ENCODE peak calls at places on chromosomes 7 and 10, in eight cellular contexts. H is upper lobe of right lung, K is AG10803, D is right atrium auricular region, Y is thyroid gland, X is endothelial cell of umbilical vein, F is hepatocyte, P is coronary artery. Q is an unnamed sample.
A peak's percentile ranks its signal among the peaks of the same experiment; 100 is the strongest.

GRCh38 chr7:44709945-44710596 is 38.6 kb upstream of the ZMIZ2 start:
- DNase-seq in H (no peak), K (no peak), D (no peak), Y (no peak), X (no peak), F (no peak), P (no peak), Q (no peak)

GRCh38 chr10:43594944-43595589 is 11.2 kb upstream of the ZNF485 start:
- DNase-seq in H (no peak), K (peak; percentile 36), D (no peak), Y (no peak), X (peak; percentile 40), F (peak; percentile 44), P (no peak), Q (peak; percentile 56)

GRCh38 chr7:151248191-151249033 is at the start of gene SMARCD3:
- DNase-seq in H (peak; percentile 86), K (peak; percentile 53), D (peak; percentile 76), Y (peak; percentile 81), X (peak; percentile 49), F (peak; percentile 88), P (peak; percentile 86), Q (peak; percentile 64)

GRCh38 chr7:100585511-100586265 is at the start of gene LRCH4:
- DNase-seq in H (peak; percentile 88), K (no peak), D (peak; percentile 67), Y (peak; percentile 77), X (no peak), F (peak; percentile 86), P (no peak), Q (no peak)

GRCh38 chr10:79149662-79150443 is 81.1 kb downstream of the ZMIZ1 start:
- DNase-seq in H (peak; percentile 94), K (peak; percentile 84), D (peak; percentile 88), Y (peak; percentile 82), X (no peak), F (peak; percentile 52), P (no peak), Q (peak; percentile 59)

GRCh38 chr7:113421696-113422330 is 303.5 kb upstream of the SMIM30 start:
- DNase-seq in H (peak; percentile 76), K (peak; percentile 80), D (peak; percentile 87), Y (peak; percentile 83), X (peak; percentile 74), F (peak; percentile 92), P (no peak), Q (peak; percentile 88)

GRCh38 chr7:112550468-112551060 is 69.8 kb downstream of the LSMEM1 start:
- DNase-seq in H (no peak), K (peak; percentile 70), D (no peak), Y (no peak), X (peak; percentile 69), F (peak; percentile 63), P (no peak), Q (peak; percentile 84)

GRCh38 chr7:50838675-50839377 is 56.1 kb upstream of the GRB10 start:
- DNase-seq in H (no peak), K (peak; percentile 66), D (peak; percentile 85), Y (no peak), X (peak; percentile 31), F (no peak), P (no peak), Q (peak; percentile 78)

GRCh38 chr7:70830426-70830825 is 301.5 kb upstream of the GALNT17 start:
- DNase-seq in H (no peak), K (no peak), D (no peak), Y (no peak), X (no peak), F (no peak), P (no peak), Q (no peak)

GRCh38 chr7:101662447-101662998 is 33.4 kb upstream of the MYL10 start:
- DNase-seq in H (no peak), K (no peak), D (no peak), Y (no peak), X (no peak), F (no peak), P (no peak), Q (no peak)

GRCh38 chr10:29443745-29444523 is 155.1 kb downstream of the LYZL1 start:
- DNase-seq in H (no peak), K (no peak), D (no peak), Y (no peak), X (no peak), F (no peak), P (no peak), Q (no peak)

GRCh38 chr10:131776496-131776895 is 124.3 kb upstream of the PPP2R2D start:
- DNase-seq in H (no peak), K (no peak), D (no peak), Y (no peak), X (no peak), F (no peak), P (peak; percentile 49), Q (no peak)

GRCh38 chr7:106807474-106807873 is 57.6 kb upstream of the PIK3CG start:
- DNase-seq in H (no peak), K (no peak), D (no peak), Y (no peak), X (no peak), F (no peak), P (no peak), Q (no peak)

GRCh38 chr7:134623193-134623592 is 23.5 kb upstream of the BPGM start:
- DNase-seq in H (no peak), K (no peak), D (no peak), Y (no peak), X (no peak), F (no peak), P (no peak), Q (no peak)

DNA sequence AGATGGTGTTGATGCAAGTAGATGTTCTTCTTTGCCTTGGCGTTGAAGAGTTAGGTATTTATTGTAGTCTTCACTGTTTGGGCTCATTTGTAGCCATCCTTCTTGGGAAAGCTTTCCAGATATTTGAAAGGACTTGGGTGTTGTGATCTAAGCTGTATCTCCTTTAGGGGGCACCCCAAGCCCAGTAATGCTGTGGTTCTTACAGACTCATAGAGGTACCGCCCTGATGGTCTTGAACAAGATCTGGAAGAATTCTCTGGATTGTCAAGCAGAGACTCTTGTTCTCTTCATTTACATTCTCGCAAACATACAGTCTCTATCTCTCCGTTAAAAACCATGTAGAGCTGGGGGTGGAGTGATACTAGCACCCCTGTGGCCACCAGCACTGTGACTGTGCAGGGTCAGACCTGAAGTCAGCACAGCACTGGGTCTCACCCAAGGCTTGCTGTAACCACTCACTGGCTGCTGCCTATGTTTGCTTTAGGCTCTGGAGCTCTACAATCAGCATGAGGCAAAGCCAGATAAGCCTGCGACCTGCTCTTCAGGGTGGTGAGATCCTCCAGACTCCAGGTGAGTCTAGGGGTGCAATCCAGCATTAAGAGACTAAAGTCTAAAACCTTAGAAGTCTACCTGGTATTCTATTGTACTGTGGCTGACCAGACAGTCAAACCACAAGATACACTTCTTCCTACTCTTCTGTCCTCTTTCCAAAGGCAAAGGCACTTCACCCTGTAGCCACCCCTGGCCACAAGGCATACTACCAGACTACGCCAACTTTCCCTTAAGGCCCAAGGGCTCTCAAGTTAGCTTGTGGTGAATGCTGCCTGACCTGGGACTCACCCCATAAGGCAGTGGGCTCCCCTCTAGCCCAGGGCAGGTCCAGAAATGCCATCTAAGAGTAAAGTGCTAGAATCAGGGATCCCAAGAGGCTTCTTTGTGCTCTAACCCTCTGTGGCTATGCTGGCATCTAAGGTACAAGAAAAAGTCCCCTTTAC is 209.7 kb upstream of the TMEM196 start:
- DNase-seq in H (no peak), K (peak; percentile 90), D (no peak), Y (peak; percentile 2), X (peak; percentile 58), F (peak; percentile 59), P (no peak), Q (peak; percentile 77)
- TF ChIP-seq CTCF in H (peak; percentile 34), K (peak; percentile 75), D (peak; percentile 24), Y (no peak), X (peak; percentile 31), F (peak; percentile 48), P (no peak), Q (peak; percentile 43)

DNA sequence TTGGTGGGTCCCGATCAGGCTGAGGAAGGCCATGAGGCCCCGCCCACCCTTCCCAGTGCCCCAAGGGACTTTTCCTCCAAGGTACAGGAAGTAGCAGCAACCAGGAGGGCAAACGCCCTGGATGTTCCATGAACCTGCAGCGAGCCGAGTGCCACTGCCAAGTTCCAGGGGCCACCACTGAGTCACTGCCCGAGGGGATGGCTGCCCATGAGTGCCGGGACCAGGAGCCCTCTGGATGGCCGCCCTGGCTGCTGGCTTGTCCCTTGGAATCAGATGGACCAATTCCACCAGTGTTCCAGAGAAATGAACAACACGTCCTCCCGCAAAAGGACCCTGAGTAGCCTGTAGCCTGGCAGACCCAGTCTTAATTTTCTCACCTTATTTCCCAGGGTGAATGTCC is 74.2 kb downstream of the ZRANB1 start:
- DNase-seq in H (no peak), K (no peak), D (no peak), Y (peak; percentile 49), X (no peak), F (no peak), P (peak; percentile 97), Q (no peak)
- H3K4me3 ChIP-seq in H (no peak overlapping the region), K (no peak overlapping the region), D (peak overlapping the region; percentile 7), Y (no peak overlapping the region), X (no peak overlapping the region), F (no peak overlapping the region), P (peak overlapping the region; percentile 36), Q (no peak overlapping the region)

DNA sequence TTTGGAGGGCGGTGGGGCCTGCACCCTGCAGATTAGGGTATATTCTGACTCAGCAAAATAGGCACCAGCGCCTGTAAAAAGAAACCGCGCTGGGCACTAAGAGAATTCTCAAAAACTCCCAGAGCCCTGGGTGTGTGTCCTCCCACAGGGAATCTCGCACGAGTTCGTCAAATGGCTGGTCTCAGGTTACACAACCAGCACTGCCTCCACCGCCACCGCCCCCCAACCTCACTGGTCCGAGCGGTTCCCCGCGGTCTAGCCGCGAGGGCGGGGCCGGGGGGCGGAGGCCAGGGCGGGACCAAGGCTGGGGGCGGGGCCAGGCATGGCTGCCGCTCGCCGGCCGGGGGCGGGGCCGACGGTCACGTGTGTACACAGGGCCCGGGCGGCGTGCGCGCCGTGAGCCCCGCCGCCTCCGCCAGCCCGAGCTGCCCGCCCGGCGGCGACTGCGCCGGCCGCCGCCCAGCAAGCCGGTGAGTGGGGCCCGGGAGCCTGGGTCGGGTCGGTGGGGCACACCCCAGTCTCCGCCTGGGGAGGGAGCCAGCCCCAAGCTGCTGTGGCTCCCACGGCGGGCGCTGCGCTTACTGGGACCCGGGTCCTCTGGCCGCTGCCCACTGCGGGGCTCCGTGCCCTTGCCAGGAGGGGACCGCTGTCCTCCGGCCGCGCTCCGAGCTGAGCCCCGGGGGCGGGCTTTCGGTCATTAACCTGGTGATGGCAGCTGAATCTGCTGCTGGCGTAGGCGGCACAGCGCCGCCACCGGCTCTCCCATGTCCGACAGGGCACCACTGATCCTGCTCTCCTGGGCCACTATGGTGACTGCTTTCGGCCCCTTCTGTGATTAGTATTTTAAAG is at the start of gene GPR146:
- DNase-seq in H (peak; percentile 99), K (peak; percentile 94), D (peak; percentile 98), Y (peak; percentile 99), X (peak; percentile 95), F (peak; percentile 99), P (peak; percentile 98), Q (peak; percentile 96)
- TF ChIP-seq CTCF in H (peak; percentile 66), K (peak; percentile 62), D (peak; percentile 68), Y (no peak), X (peak; percentile 82), F (peak; percentile 50), P (peak; percentile 61), Q (peak; percentile 58)

DNA sequence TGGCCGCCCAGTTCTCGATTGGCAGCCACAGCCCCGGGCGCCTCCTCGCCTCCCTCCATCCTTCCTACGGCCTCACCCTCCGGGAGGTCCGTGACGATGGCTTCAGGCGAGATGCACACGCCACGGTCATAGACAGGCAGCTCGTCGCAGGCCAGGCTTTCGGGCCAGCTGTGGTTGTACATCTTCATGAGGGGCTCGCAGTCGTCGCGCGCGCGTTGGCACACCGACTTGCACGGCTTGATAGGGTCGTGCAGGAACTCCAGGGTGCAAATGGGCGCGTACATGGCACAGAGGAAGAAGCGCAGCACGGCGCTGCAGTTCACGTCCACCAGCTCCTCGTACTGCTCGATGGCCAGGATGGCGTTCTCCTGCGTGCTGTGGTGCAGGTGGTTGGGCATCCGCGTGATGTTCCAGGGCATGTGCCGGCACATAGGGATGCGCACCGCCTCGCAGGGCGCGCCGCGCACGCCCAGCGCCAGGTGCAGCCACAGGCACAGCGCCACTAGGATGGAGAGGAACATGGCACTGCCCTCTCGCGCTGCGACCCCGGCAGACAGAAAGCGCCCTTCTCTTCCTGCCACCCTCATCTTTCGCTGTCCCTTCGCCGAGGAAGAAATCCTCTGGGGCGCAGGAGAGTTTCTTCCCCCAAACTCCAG is 472 bp downstream of the SFRP4 start:
- DNase-seq in H (peak; percentile 66), K (no peak), D (no peak), Y (peak; percentile 19), X (peak; percentile 3), F (peak; percentile 41), P (peak; percentile 79), Q (no peak)
- H3K4me3 ChIP-seq in H (peak overlapping the region; percentile 50), K (peak overlapping the region; percentile 45), D (peak overlapping the region; percentile 61), Y (peak overlapping the region; percentile 28), X (no peak overlapping the region), F (peak overlapping the region; percentile 24), P (peak overlapping the region; percentile 76), Q (peak overlapping the region; percentile 48)

Q was measured in fibroblast of pulmonary artery.